ENCODE peak calls at places on chromosomes 12 and 14, in five cellular contexts. E is PC-9, K is right cardiac atrium, O is heart left ventricle, W is body of pancreas. D is an unnamed sample.

GRCh38 chr14:32426028-32426427 is 96.9 kb downstream of the AKAP6 start:
- DNase-seq in K (no peak), W (no peak), E (no peak), O (no peak), D (no peak)

GRCh38 chr12:52232916-52233461 is at the start of gene KRT7:
- DNase-seq in K (no peak), W (peak; percentile 75), O (no peak), E (peak; percentile 75), D (no peak)

GRCh38 chr12:63889236-63889635 is 44.7 kb downstream of the SRGAP1 start:
- DNase-seq in W (no peak), O (no peak), E (no peak), K (no peak), D (no peak)

GRCh38 chr14:104094709-104095425 is 9.4 kb downstream of the ASPG start:
- DNase-seq in E (no peak), O (no peak), W (peak; percentile 82), K (peak; percentile 48), D (peak; percentile 35)

GRCh38 chr12:72274926-72275325 is 2.8 kb downstream of the TRHDE start:
- DNase-seq in W (peak; percentile 33), K (no peak), O (no peak), E (no peak), D (no peak)

GRCh38 chr12:46089414-46090162 is 99.2 kb upstream of the SCAF11 start:
- DNase-seq in O (no peak), W (no peak), K (no peak), E (peak; percentile 63), D (no peak)

GRCh38 chr14:61555056-61555838 is 140.1 kb upstream of the HIF1A start:
- DNase-seq in E (no peak), O (no peak), K (no peak), W (no peak), D (no peak)

GRCh38 chr14:72450473-72451044 is 443.3 kb downstream of the DPF3 start:
- DNase-seq in O (no peak), W (no peak), K (no peak), E (no peak), D (no peak)

GRCh38 chr14:63268746-63269145 is 50.0 kb downstream of the GPHB5 start:
- DNase-seq in O (no peak), W (no peak), K (no peak), E (no peak), D (no peak)

GRCh38 chr12:2531371-2531770 is 263.4 kb upstream of the FKBP4 start:
- DNase-seq in E (no peak), O (no peak), W (no peak), K (no peak), D (no peak)

GRCh38 chr12:91744613-91745012 is 401.0 kb downstream of the BTG1 start:
- DNase-seq in W (no peak), K (no peak), E (no peak), O (no peak), D (no peak)

GRCh38 chr12:98939350-98939749 is 294.3 kb downstream of the APAF1 start:
- DNase-seq in W (peak; percentile 17), K (no peak), O (no peak), E (no peak), D (peak; percentile 6)

GRCh38 chr12:25317553-25317952 is 66.8 kb upstream of the KRAS start:
- DNase-seq in E (no peak), W (no peak), K (no peak), O (no peak), D (no peak)

GRCh38 chr14:100067971-100068959 is 3.0 kb downstream of the EVL start:
- DNase-seq in O (peak; percentile 39), W (peak; percentile 11), K (peak; percentile 56), E (peak; percentile 97), D (peak; percentile 64)

GRCh38 chr14:35480119-35480769 is 53.7 kb upstream of the INSM2 start:
- DNase-seq in W (no peak), K (no peak), E (no peak), O (no peak), D (no peak)

GRCh38 chr14:85479306-85479705 is 50.6 kb upstream of the FLRT2 start:
- DNase-seq in E (no peak), K (no peak), W (no peak), O (no peak), D (no peak)

GRCh38 chr14:79911762-79912161 is 299.5 kb downstream of the DIO2 start:
- DNase-seq in O (no peak), K (no peak), W (no peak), E (no peak), D (no peak)

GRCh38 chr12:63276537-63277365 is 125.8 kb upstream of the AVPR1A start:
- DNase-seq in E (no peak), K (peak; percentile 13), W (peak; percentile 74), O (no peak), D (peak; percentile 60)

GRCh38 chr12:67915335-67915851 is 73.9 kb upstream of the IFNG-AS1 start:
- DNase-seq in W (no peak), K (no peak), E (no peak), O (no peak), D (no peak)

GRCh38 chr14:100422556-100423420 is 99.6 kb downstream of the SLC25A47 start:
- DNase-seq in E (no peak), O (no peak), K (no peak), W (no peak), D (no peak)

GRCh38 chr14:89429206-89430091 is 12.4 kb upstream of the FOXN3 start:
- DNase-seq in E (no peak), K (no peak), W (peak; percentile 38), O (no peak), D (no peak)

DNA sequence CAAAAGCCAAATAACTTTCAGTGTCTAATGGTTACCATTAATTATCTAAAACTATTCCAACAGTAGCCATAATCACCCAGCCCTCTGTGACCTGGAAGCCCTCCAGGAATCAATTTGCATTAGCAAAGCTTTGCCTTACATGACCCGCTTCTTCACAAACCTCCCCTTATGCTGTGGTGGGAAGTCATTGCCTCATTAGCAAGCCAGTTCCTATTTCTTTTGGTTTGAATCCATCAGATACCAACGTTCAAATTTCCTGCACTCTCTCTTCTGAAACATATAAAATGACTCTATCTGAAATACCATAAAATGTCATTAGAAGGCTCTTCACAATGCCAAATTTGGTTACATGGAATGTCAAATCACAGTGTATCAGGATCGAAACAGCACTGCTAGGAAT is 268.3 kb upstream of the PRKD1 start:
- DNase-seq in K (no peak), E (no peak), W (no peak), O (no peak), D (no peak)
- H3K27ac ChIP-seq in K (no peak overlapping the region), E (no peak overlapping the region), W (no peak overlapping the region), O (no peak overlapping the region), D (no peak overlapping the region)

DNA sequence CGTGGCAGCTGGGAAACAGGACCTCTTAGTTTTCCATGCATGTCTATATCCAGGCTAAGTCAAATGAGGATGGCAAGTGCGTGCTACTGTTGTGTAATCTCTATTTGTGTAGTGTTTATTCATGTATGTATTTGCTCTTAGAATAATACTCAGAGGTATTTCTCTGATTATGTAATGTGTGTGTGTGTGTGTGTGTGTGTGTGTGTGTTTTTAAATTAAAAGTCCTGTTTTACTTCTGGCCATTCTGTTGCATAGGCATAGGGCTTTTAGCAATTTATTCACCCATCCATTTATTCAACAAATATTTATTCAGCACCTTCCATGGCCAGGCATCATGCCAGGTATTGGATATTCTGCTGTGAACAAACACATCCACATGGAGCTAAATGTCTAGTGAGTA is 63.5 kb downstream of the PELI2 start:
- DNase-seq in O (no peak), W (peak; percentile 90), K (no peak), E (no peak), D (no peak)
- H3K4me1 ChIP-seq in O (no peaks in the 10 kb centered on the region), W (peaks cover 74% of the 10 kb centered on the region), K (peaks cover 2% of the 10 kb centered on the region), E (no peaks in the 10 kb centered on the region), D (no peaks in the 10 kb centered on the region)

DNA sequence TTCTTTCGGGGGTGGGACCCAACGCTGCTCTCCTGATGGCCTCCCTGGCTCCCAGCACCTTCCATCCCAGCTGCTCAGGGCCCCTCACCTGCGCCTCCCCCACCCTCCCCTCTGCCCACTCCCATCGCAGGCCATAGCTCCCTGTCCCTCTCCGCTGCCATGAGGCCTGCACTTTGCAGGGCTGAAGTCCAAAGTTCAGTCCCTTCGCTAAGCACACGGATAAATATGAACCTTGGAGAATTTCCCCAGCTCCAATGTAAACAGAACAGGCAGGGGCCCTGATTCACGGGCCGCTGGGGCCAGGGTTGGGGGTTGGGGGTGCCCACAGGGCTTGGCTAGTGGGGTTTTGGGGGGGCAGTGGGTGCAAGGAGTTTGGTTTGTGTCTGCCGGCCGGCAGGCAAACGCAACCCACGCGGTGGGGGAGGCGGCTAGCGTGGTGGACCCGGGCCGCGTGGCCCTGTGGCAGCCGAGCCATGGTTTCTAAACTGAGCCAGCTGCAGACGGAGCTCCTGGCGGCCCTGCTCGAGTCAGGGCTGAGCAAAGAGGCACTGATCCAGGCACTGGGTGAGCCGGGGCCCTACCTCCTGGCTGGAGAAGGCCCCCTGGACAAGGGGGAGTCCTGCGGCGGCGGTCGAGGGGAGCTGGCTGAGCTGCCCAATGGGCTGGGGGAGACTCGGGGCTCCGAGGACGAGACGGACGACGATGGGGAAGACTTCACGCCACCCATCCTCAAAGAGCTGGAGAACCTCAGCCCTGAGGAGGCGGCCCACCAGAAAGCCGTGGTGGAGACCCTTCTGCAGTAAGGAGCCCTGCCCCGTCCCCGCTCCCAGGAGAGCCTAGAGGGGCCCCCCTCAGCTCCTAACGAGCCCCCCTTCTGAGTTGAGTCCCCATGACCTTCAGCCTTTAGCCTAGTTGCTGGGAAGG is at the start of gene HNF1A:
- DNase-seq in W (peak; percentile 75), E (no peak), K (no peak), O (no peak), D (no peak)
- H3K27ac ChIP-seq in W (peak within 1 kb of the TSS; percentile 81), E (no peak within 1 kb of the TSS), K (no peak within 1 kb of the TSS), O (peak within 1 kb of the TSS; percentile 49), D (no peak within 1 kb of the TSS)

GRCh38 chr14:68402525-68403101 is 390.3 kb downstream of the ZFP36L1 start:
- DNase-seq in K (no peak), W (no peak), O (no peak), E (no peak), D (no peak)
- H3K4me1 ChIP-seq in K (peaks cover 7% of the 10 kb centered on the region), W (peaks cover 21% of the 10 kb centered on the region), O (peaks cover 16% of the 10 kb centered on the region), E (peaks cover 48% of the 10 kb centered on the region), D (peaks cover 7% of the 10 kb centered on the region)

DNA sequence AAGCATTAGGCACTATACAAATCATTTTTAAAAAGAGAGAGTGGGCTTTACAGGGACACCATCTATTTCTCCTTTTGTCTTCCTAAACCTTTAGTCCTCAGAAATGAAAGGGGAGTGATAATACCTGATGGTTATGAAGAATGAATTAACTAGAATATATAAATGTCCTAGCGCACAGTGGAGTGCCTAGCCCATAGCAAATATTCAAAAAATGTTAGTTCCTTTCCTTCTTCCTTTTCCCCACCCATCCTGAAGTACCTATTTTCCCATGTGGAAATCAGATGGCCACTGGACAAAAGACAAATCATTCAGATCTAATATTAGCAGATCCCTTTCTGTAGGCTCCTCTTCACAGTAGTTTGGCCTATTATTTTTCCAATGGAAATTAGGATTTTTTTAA is 90.0 kb downstream of the SLC25A21 start:
- DNase-seq in K (no peak), W (no peak), E (no peak), O (no peak), D (no peak)
- H3K27ac ChIP-seq in K (no peak overlapping the region), W (no peak overlapping the region), E (peak overlapping the region; percentile 79), O (no peak overlapping the region), D (no peak overlapping the region)

GRCh38 chr14:75222208-75222701 is 45.8 kb upstream of the TMED10 start:
- DNase-seq in W (no peak), O (peak; percentile 39), K (peak; percentile 59), E (peak; percentile 81), D (no peak)
- H3K4me1 ChIP-seq in W (peaks cover 15% of the 10 kb centered on the region), O (no peaks in the 10 kb centered on the region), K (no peaks in the 10 kb centered on the region), E (peaks cover 50% of the 10 kb centered on the region), D (no peaks in the 10 kb centered on the region)